ENCODE peak calls at places on chromosomes 11 and 22, in seven cellular contexts. M is brain microvascular endothelial cell; B is ovary; T is CD4-positive, CD25-positive, alpha-beta regulatory T cell; G is body of pancreas; Z is effector memory CD4-positive, alpha-beta T cell; E is upper lobe of right lung. L is an unnamed sample.

GRCh38 chr11:67280791-67281551 is 8.1 kb upstream of the ANKRD13D start:
- DNase-seq in M (no peak), B (peak; percentile 32), T (no peak), G (peak; percentile 4), Z (no peak), E (peak; percentile 57), L (peak; percentile 78)

GRCh38 chr11:64007160-64007628 is 21.0 kb downstream of the OTUB1 start:
- DNase-seq in M (no peak), B (no peak), T (no peak), G (no peak), Z (no peak), E (no peak), L (no peak)

GRCh38 chr11:110362916-110363574 is 66.6 kb upstream of the RDX start:
- DNase-seq in M (peak; percentile 3), B (no peak), T (no peak), G (peak; percentile 74), Z (no peak), E (no peak), L (no peak)

GRCh38 chr11:8739309-8739793 is 56.8 kb downstream of the RPL27A start:
- DNase-seq in M (no peak), B (no peak), T (no peak), G (peak; percentile 52), Z (no peak), E (no peak), L (no peak)

GRCh38 chr22:22010358-22010757 is 27.8 kb upstream of the TOP3B start:
- DNase-seq in M (no peak), B (no peak), T (no peak), G (no peak), Z (no peak), E (no peak), L (no peak)

GRCh38 chr22:49637255-49637760 is 190.4 kb downstream of the BRD1 start:
- DNase-seq in M (no peak), B (no peak), T (no peak), G (no peak), Z (no peak), E (no peak), L (no peak)

GRCh38 chr11:97742717-97743116 is 1278.0 kb upstream of the CNTN5 start:
- DNase-seq in M (no peak), B (no peak), T (no peak), G (no peak), Z (no peak), E (no peak), L (no peak)

GRCh38 chr11:1870721-1871466 is 18.0 kb downstream of the LSP1 start:
- DNase-seq in M (no peak), B (no peak), T (no peak), G (peak; percentile 76), Z (peak; percentile 33), E (peak; percentile 76), L (peak; percentile 84)

GRCh38 chr11:42422094-42422493 is 889.7 kb upstream of the API5 start:
- DNase-seq in M (peak; percentile 35), B (no peak), T (no peak), G (no peak), Z (no peak), E (no peak), L (no peak)

GRCh38 chr11:61718613-61719302 is 33.7 kb upstream of the MYRF start:
- DNase-seq in M (peak; percentile 54), B (peak; percentile 74), T (no peak), G (no peak), Z (no peak), E (no peak), L (no peak)

GRCh38 chr22:39367040-39367439 is 17.2 kb downstream of the SYNGR1 start:
- DNase-seq in M (no peak), B (no peak), T (no peak), G (no peak), Z (no peak), E (no peak), L (no peak)

GRCh38 chr11:132072880-132073213 is 702.4 kb downstream of the NTM start:
- DNase-seq in M (peak; percentile 33), B (no peak), T (no peak), G (no peak), Z (no peak), E (no peak), L (no peak)

GRCh38 chr11:132068556-132068955 is 698.1 kb downstream of the NTM start:
- DNase-seq in M (no peak), B (no peak), T (no peak), G (no peak), Z (no peak), E (no peak), L (no peak)

GRCh38 chr11:132075447-132075846 is 705.0 kb downstream of the NTM start:
- DNase-seq in M (no peak), B (no peak), T (no peak), G (no peak), Z (no peak), E (no peak), L (no peak)

GRCh38 chr11:132073787-132074186 is 703.4 kb downstream of the NTM start:
- DNase-seq in M (no peak), B (no peak), T (no peak), G (no peak), Z (no peak), E (no peak), L (no peak)

GRCh38 chr11:132072044-132072879 is 701.8 kb downstream of the NTM start:
- DNase-seq in M (peak; percentile 96), B (no peak), T (no peak), G (no peak), Z (no peak), E (no peak), L (no peak)
- H3K27me3 ChIP-seq in M (no peaks in the 10 kb centered on the region), B (no peaks in the 10 kb centered on the region), T (no peaks in the 10 kb centered on the region), G (no peaks in the 10 kb centered on the region), Z (no peaks in the 10 kb centered on the region), E (no peaks in the 10 kb centered on the region), L (no peaks in the 10 kb centered on the region)

GRCh38 chr22:18997306-18997924 is 61.3 kb upstream of the PRODH start:
- DNase-seq in M (no peak), B (no peak), T (no peak), G (no peak), Z (no peak), E (no peak), L (no peak)
- H3K27me3 ChIP-seq in M (peaks cover 21% of the 10 kb centered on the region), B (no peaks in the 10 kb centered on the region), T (peaks cover 2% of the 10 kb centered on the region), G (no peaks in the 10 kb centered on the region), Z (peaks cover 13% of the 10 kb centered on the region), E (peaks cover 10% of the 10 kb centered on the region), L (no peaks in the 10 kb centered on the region)

DNA sequence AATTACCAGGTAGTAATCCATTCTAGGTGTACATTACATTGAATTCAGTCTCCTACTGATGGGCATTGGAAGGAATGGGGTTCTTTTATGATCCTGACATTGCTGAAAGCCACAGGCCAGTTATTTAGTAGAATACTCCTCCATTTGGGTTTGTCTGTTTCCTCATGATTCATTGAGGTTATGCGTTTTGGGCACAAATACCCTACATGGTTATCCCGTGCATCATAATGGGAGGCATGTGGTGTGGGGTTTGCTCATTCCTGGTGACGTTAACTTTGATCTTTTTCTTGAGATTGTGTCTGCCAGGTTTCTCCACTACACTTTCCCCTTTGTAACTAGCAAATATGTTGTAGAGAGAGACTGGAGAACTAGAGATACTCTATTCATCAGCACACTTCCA is 5.5 kb downstream of the FOLR3 start:
- DNase-seq in M (peak; percentile 83), B (no peak), T (no peak), G (no peak), Z (no peak), E (no peak), L (no peak)
- H3K27me3 ChIP-seq in M (no peaks in the 10 kb centered on the region), B (no peaks in the 10 kb centered on the region), T (no peaks in the 10 kb centered on the region), G (no peaks in the 10 kb centered on the region), Z (no peaks in the 10 kb centered on the region), E (no peaks in the 10 kb centered on the region), L (no peaks in the 10 kb centered on the region)

GRCh38 chr11:19053909-19054308 is 6.6 kb downstream of the MRGPRX2 start:
- DNase-seq in M (no peak), B (no peak), T (no peak), G (no peak), Z (no peak), E (no peak), L (no peak)

GRCh38 chr11:19050281-19050680 is 10.2 kb downstream of the MRGPRX2 start:
- DNase-seq in M (no peak), B (no peak), T (no peak), G (no peak), Z (no peak), E (no peak), L (no peak)

GRCh38 chr11:19055016-19055415 is 5.5 kb downstream of the MRGPRX2 start:
- DNase-seq in M (no peak), B (no peak), T (no peak), G (no peak), Z (no peak), E (no peak), L (no peak)

GRCh38 chr11:19060629-19061028 is at the start of gene MRGPRX2:
- DNase-seq in M (no peak), B (no peak), T (no peak), G (no peak), Z (no peak), E (no peak), L (no peak)

GRCh38 chr11:19055905-19056304 is 4.6 kb downstream of the MRGPRX2 start:
- DNase-seq in M (no peak), B (no peak), T (no peak), G (no peak), Z (no peak), E (no peak), L (no peak)
- H3K27me3 ChIP-seq in M (no peaks in the 10 kb centered on the region), B (no peaks in the 10 kb centered on the region), T (no peaks in the 10 kb centered on the region), G (no peaks in the 10 kb centered on the region), Z (no peaks in the 10 kb centered on the region), E (no peaks in the 10 kb centered on the region), L (no peaks in the 10 kb centered on the region)

DNA sequence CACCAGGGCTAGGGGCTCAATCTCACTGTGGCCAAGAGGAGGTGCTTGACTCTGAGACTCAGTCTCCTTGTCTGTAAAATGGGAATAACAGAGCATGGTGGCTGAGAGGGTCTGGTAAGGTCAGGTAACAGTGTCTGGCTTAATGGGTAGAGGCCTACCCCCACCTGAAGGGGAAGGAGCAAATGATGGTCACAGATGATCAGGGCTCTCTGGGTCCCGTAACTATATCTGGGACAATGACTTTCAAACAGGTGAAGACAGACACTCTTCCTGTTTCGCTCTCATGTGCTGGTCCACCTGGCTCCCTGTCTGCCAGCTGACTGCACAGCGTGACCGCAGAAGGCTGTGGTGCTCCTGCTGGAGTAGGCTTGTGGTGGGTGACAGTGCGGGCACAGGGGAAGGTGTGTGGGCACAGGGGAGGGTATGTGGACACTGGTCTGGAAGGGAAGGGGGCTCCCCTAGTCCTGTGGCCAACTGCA is 4.0 kb downstream of the A4GALT start:
- DNase-seq in M (no peak), B (no peak), T (no peak), G (no peak), Z (no peak), E (no peak), L (peak; percentile 85)
- H3K27me3 ChIP-seq in M (no peaks in the 10 kb centered on the region), B (no peaks in the 10 kb centered on the region), T (peaks cover 7% of the 10 kb centered on the region), G (peaks cover 4% of the 10 kb centered on the region), Z (peaks cover 29% of the 10 kb centered on the region), E (peaks cover 14% of the 10 kb centered on the region), L (peaks cover 31% of the 10 kb centered on the region)

GRCh38 chr22:44621401-44622146 is 80.4 kb upstream of the PRR5 start:
- DNase-seq in M (no peak), B (peak; percentile 17), T (no peak), G (no peak), Z (no peak), E (no peak), L (peak; percentile 43)

GRCh38 chr22:44620841-44621382 is 81.1 kb upstream of the PRR5 start:
- DNase-seq in M (no peak), B (peak; percentile 8), T (no peak), G (no peak), Z (no peak), E (no peak), L (peak; percentile 80)

GRCh38 chr22:44622147-44622427 is 79.9 kb upstream of the PRR5 start:
- DNase-seq in M (no peak), B (peak; percentile 10), T (peak; percentile 30), G (peak; percentile 29), Z (peak; percentile 30), E (no peak), L (peak; percentile 70)

GRCh38 chr22:44618400-44618799 is 83.6 kb upstream of the PRR5 start:
- DNase-seq in M (no peak), B (no peak), T (no peak), G (no peak), Z (no peak), E (no peak), L (peak; percentile 61)

GRCh38 chr22:44620129-44620840 is 81.7 kb upstream of the PRR5 start:
- DNase-seq in M (peak; percentile 49), B (peak; percentile 53), T (peak; percentile 88), G (peak; percentile 45), Z (peak; percentile 81), E (no peak), L (peak; percentile 92)
- H3K27me3 ChIP-seq in M (no peaks in the 10 kb centered on the region), B (no peaks in the 10 kb centered on the region), T (no peaks in the 10 kb centered on the region), G (peaks cover 4% of the 10 kb centered on the region), Z (no peaks in the 10 kb centered on the region), E (peaks cover 11% of the 10 kb centered on the region), L (peaks cover 32% of the 10 kb centered on the region)